ENCODE peak calls at places on chromosomes 3 and 15, in nine cellular contexts. One of them, this sample, is unnamed.

GRCh38 chr3:44125241-44125640 is 116.4 kb upstream of the TOPAZ1 start:
- DNase-seq in bronchial epithelial cell: no peak
- DNase-seq in epithelial cell of esophagus: no peak
- DNase-seq in foreskin fibroblast: peak; percentile 71
- DNase-seq in heart right ventricle: no peak
- DNase-seq in fibroblast of pulmonary artery: peak; percentile 11
- DNase-seq in AG04450: no peak
- DNase-seq in CD4-positive, alpha-beta memory T cell: no peak
- DNase-seq in tibial nerve: no peak
- DNase-seq in this sample: no peak

GRCh38 chr3:20160230-20160629 is 25.8 kb downstream of the SGO1 start:
- DNase-seq in CD4-positive, alpha-beta memory T cell: peak; percentile 12
- DNase-seq in foreskin fibroblast: no peak
- DNase-seq in tibial nerve: no peak
- DNase-seq in epithelial cell of esophagus: no peak
- DNase-seq in bronchial epithelial cell: no peak
- DNase-seq in AG04450: no peak
- DNase-seq in fibroblast of pulmonary artery: no peak
- DNase-seq in heart right ventricle: no peak
- DNase-seq in this sample: no peak

GRCh38 chr3:189655617-189656016 is 24.4 kb downstream of the TP63 start:
- DNase-seq in CD4-positive, alpha-beta memory T cell: no peak
- DNase-seq in heart right ventricle: no peak
- DNase-seq in tibial nerve: no peak
- DNase-seq in AG04450: no peak
- DNase-seq in fibroblast of pulmonary artery: no peak
- DNase-seq in foreskin fibroblast: no peak
- DNase-seq in bronchial epithelial cell: no peak
- DNase-seq in epithelial cell of esophagus: no peak
- DNase-seq in this sample: no peak

GRCh38 chr3:11499144-11499543 is 144.6 kb downstream of the VGLL4 start:
- DNase-seq in fibroblast of pulmonary artery: peak; percentile 94
- DNase-seq in tibial nerve: no peak
- DNase-seq in bronchial epithelial cell: peak; percentile 95
- DNase-seq in heart right ventricle: no peak
- DNase-seq in foreskin fibroblast: peak; percentile 88
- DNase-seq in AG04450: peak; percentile 89
- DNase-seq in CD4-positive, alpha-beta memory T cell: no peak
- DNase-seq in epithelial cell of esophagus: peak; percentile 92
- DNase-seq in this sample: peak; percentile 97

GRCh38 chr15:26260517-26261133 is 397.5 kb upstream of the ATP10A start:
- DNase-seq in foreskin fibroblast: peak; percentile 1
- DNase-seq in AG04450: no peak
- DNase-seq in epithelial cell of esophagus: peak; percentile 11
- DNase-seq in CD4-positive, alpha-beta memory T cell: no peak
- DNase-seq in bronchial epithelial cell: no peak
- DNase-seq in heart right ventricle: peak; percentile 17
- DNase-seq in tibial nerve: no peak
- DNase-seq in fibroblast of pulmonary artery: peak; percentile 3
- DNase-seq in this sample: no peak

GRCh38 chr3:189118896-189119295 is 52.9 kb upstream of the TPRG1 start:
- DNase-seq in AG04450: no peak
- DNase-seq in foreskin fibroblast: no peak
- DNase-seq in tibial nerve: no peak
- DNase-seq in bronchial epithelial cell: no peak
- DNase-seq in fibroblast of pulmonary artery: no peak
- DNase-seq in CD4-positive, alpha-beta memory T cell: no peak
- DNase-seq in heart right ventricle: no peak
- DNase-seq in epithelial cell of esophagus: no peak
- DNase-seq in this sample: no peak

GRCh38 chr3:103684956-103685355 is 1250.1 kb downstream of the ZPLD1 start:
- DNase-seq in AG04450: no peak
- DNase-seq in tibial nerve: no peak
- DNase-seq in fibroblast of pulmonary artery: no peak
- DNase-seq in bronchial epithelial cell: no peak
- DNase-seq in foreskin fibroblast: no peak
- DNase-seq in heart right ventricle: no peak
- DNase-seq in epithelial cell of esophagus: no peak
- DNase-seq in CD4-positive, alpha-beta memory T cell: no peak
- DNase-seq in this sample: peak; percentile 8

GRCh38 chr3:12423918-12424634 is 60.2 kb upstream of the TSEN2 start:
- DNase-seq in heart right ventricle: no peak
- DNase-seq in tibial nerve: no peak
- DNase-seq in foreskin fibroblast: peak; percentile 81
- DNase-seq in AG04450: no peak
- DNase-seq in epithelial cell of esophagus: no peak
- DNase-seq in fibroblast of pulmonary artery: peak; percentile 54
- DNase-seq in bronchial epithelial cell: no peak
- DNase-seq in CD4-positive, alpha-beta memory T cell: no peak
- DNase-seq in this sample: no peak

GRCh38 chr3:155069729-155070128 is 10.4 kb upstream of the MME start:
- DNase-seq in fibroblast of pulmonary artery: peak; percentile 89
- DNase-seq in bronchial epithelial cell: peak; percentile 36
- DNase-seq in CD4-positive, alpha-beta memory T cell: no peak
- DNase-seq in tibial nerve: no peak
- DNase-seq in AG04450: no peak
- DNase-seq in epithelial cell of esophagus: peak; percentile 8
- DNase-seq in foreskin fibroblast: peak; percentile 79
- DNase-seq in heart right ventricle: no peak
- DNase-seq in this sample: no peak

GRCh38 chr15:35540885-35541284 is 5.1 kb downstream of the DPH6 start:
- DNase-seq in epithelial cell of esophagus: no peak
- DNase-seq in foreskin fibroblast: peak; percentile 82
- DNase-seq in AG04450: peak; percentile 50
- DNase-seq in CD4-positive, alpha-beta memory T cell: no peak
- DNase-seq in bronchial epithelial cell: peak; percentile 13
- DNase-seq in heart right ventricle: no peak
- DNase-seq in fibroblast of pulmonary artery: peak; percentile 51
- DNase-seq in tibial nerve: no peak
- DNase-seq in this sample: no peak

GRCh38 chr15:25481208-25481862 is 42.5 kb upstream of the UBE3A start:
- DNase-seq in tibial nerve: no peak
- DNase-seq in CD4-positive, alpha-beta memory T cell: no peak
- DNase-seq in AG04450: no peak
- DNase-seq in foreskin fibroblast: no peak
- DNase-seq in bronchial epithelial cell: peak; percentile 68
- DNase-seq in fibroblast of pulmonary artery: no peak
- DNase-seq in heart right ventricle: no peak
- DNase-seq in epithelial cell of esophagus: peak; percentile 58
- DNase-seq in this sample: peak; percentile 11

GRCh38 chr3:155285936-155286335 is 7.5 kb downstream of the STRIT1 start:
- DNase-seq in fibroblast of pulmonary artery: no peak
- DNase-seq in tibial nerve: no peak
- DNase-seq in epithelial cell of esophagus: no peak
- DNase-seq in bronchial epithelial cell: no peak
- DNase-seq in heart right ventricle: no peak
- DNase-seq in AG04450: no peak
- DNase-seq in foreskin fibroblast: no peak
- DNase-seq in CD4-positive, alpha-beta memory T cell: no peak
- DNase-seq in this sample: no peak

GRCh38 chr15:40830884-40831283 is 2.4 kb upstream of the PPP1R14D start:
- DNase-seq in heart right ventricle: no peak
- DNase-seq in bronchial epithelial cell: no peak
- DNase-seq in epithelial cell of esophagus: no peak
- DNase-seq in AG04450: no peak
- DNase-seq in tibial nerve: no peak
- DNase-seq in foreskin fibroblast: no peak
- DNase-seq in fibroblast of pulmonary artery: no peak
- DNase-seq in CD4-positive, alpha-beta memory T cell: no peak
- DNase-seq in this sample: no peak

GRCh38 chr3:22475665-22476064 is 724.7 kb upstream of the ZNF385D start:
- DNase-seq in CD4-positive, alpha-beta memory T cell: no peak
- DNase-seq in bronchial epithelial cell: no peak
- DNase-seq in tibial nerve: no peak
- DNase-seq in heart right ventricle: no peak
- DNase-seq in fibroblast of pulmonary artery: no peak
- DNase-seq in epithelial cell of esophagus: peak; percentile 4
- DNase-seq in foreskin fibroblast: no peak
- DNase-seq in AG04450: no peak
- DNase-seq in this sample: no peak

GRCh38 chr3:8739757-8740508 is 6.3 kb downstream of the CAV3 start:
- DNase-seq in foreskin fibroblast: peak; percentile 85
- DNase-seq in fibroblast of pulmonary artery: peak; percentile 39
- DNase-seq in bronchial epithelial cell: peak; percentile 100
- DNase-seq in tibial nerve: no peak
- DNase-seq in AG04450: peak; percentile 26
- DNase-seq in epithelial cell of esophagus: peak; percentile 99
- DNase-seq in heart right ventricle: no peak
- DNase-seq in CD4-positive, alpha-beta memory T cell: no peak
- DNase-seq in this sample: no peak

DNA sequence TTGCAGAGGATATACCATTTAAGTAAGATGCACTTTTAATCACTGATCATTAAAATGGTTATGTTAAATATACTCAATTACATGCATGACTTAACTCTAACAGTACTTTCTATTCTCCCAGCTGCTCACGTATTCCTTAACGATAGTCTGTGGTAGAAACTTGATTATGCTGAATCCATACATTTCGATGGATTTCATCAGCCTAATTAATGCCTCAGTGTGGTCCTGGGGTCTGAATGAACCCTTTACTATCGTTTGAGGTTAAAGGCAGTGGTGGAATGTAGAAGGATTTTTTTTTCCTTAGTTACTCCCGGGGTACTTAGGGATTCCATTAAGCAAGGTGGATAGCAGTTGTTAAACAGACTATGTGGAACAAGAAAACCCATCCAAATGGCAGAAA is 18.6 kb downstream of the SOX2 start:
- DNase-seq in fibroblast of pulmonary artery: no peak
- DNase-seq in AG04450: no peak
- DNase-seq in epithelial cell of esophagus: no peak
- DNase-seq in bronchial epithelial cell: no peak
- DNase-seq in foreskin fibroblast: no peak
- DNase-seq in tibial nerve: no peak
- DNase-seq in heart right ventricle: no peak
- DNase-seq in CD4-positive, alpha-beta memory T cell: no peak
- DNase-seq in this sample: no peak
- H3K4me3 ChIP-seq in fibroblast of pulmonary artery: no peak overlapping the region
- H3K4me3 ChIP-seq in AG04450: no peak overlapping the region
- H3K4me3 ChIP-seq in epithelial cell of esophagus: no peak overlapping the region
- H3K4me3 ChIP-seq in bronchial epithelial cell: no peak overlapping the region
- H3K4me3 ChIP-seq in foreskin fibroblast: no peak overlapping the region
- H3K4me3 ChIP-seq in tibial nerve: no peak overlapping the region
- H3K4me3 ChIP-seq in heart right ventricle: no peak overlapping the region
- H3K4me3 ChIP-seq in CD4-positive, alpha-beta memory T cell: no peak overlapping the region
- H3K4me3 ChIP-seq in this sample: no peak overlapping the region

DNA sequence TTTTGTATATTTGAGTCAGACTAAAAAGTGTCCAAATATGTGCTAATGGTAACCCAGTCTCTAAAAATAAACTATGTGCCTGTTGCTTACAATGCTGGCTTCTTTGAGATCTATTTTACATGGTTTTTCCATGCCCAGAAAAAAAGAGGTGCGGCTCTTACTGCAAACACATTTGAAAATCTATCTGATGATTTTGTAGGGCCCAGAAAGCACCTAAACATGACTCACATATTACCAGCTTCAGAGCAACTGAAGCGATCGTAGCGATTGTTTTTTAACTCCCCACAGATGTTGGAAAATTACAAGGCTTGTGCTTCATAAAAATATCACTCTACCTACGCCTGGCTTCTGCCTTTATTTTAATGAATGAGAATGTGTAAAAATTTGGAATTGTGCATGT is 53.5 kb downstream of the SUCNR1 start:
- DNase-seq in heart right ventricle: no peak
- DNase-seq in fibroblast of pulmonary artery: no peak
- DNase-seq in bronchial epithelial cell: peak; percentile 85
- DNase-seq in epithelial cell of esophagus: peak; percentile 76
- DNase-seq in CD4-positive, alpha-beta memory T cell: no peak
- DNase-seq in tibial nerve: no peak
- DNase-seq in foreskin fibroblast: peak; percentile 86
- DNase-seq in AG04450: peak; percentile 18
- DNase-seq in this sample: no peak
- H3K4me3 ChIP-seq in heart right ventricle: no peak overlapping the region
- H3K4me3 ChIP-seq in fibroblast of pulmonary artery: no peak overlapping the region
- H3K4me3 ChIP-seq in bronchial epithelial cell: no peak overlapping the region
- H3K4me3 ChIP-seq in epithelial cell of esophagus: no peak overlapping the region
- H3K4me3 ChIP-seq in CD4-positive, alpha-beta memory T cell: no peak overlapping the region
- H3K4me3 ChIP-seq in tibial nerve: no peak overlapping the region
- H3K4me3 ChIP-seq in foreskin fibroblast: no peak overlapping the region
- H3K4me3 ChIP-seq in AG04450: no peak overlapping the region
- H3K4me3 ChIP-seq in this sample: no peak overlapping the region

DNA sequence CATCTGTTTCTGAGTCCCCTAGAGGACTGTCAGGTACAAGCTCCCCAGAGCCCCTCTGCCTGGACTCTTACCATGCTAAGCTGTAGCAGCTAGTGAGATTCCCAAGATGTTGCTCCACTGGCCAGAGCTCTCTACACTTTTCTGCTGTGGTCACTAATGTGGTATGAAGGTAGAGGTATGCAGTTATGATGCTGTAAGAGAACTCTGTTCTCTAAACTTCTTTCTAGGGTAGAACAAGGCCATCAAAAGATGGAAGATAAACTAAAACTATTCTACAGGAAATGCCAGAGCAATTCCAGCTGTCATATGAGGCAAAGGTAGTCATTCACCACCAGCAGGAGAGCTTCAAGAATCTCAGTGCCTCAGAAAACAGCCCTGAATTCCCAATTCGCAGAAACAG is 517.4 kb upstream of the ARRDC4 start:
- DNase-seq in foreskin fibroblast: no peak
- DNase-seq in bronchial epithelial cell: no peak
- DNase-seq in fibroblast of pulmonary artery: no peak
- DNase-seq in heart right ventricle: no peak
- DNase-seq in AG04450: no peak
- DNase-seq in tibial nerve: no peak
- DNase-seq in CD4-positive, alpha-beta memory T cell: no peak
- DNase-seq in epithelial cell of esophagus: no peak
- DNase-seq in this sample: no peak
- H3K4me3 ChIP-seq in foreskin fibroblast: no peak overlapping the region
- H3K4me3 ChIP-seq in bronchial epithelial cell: no peak overlapping the region
- H3K4me3 ChIP-seq in fibroblast of pulmonary artery: no peak overlapping the region
- H3K4me3 ChIP-seq in heart right ventricle: no peak overlapping the region
- H3K4me3 ChIP-seq in AG04450: no peak overlapping the region
- H3K4me3 ChIP-seq in tibial nerve: no peak overlapping the region
- H3K4me3 ChIP-seq in CD4-positive, alpha-beta memory T cell: no peak overlapping the region
- H3K4me3 ChIP-seq in epithelial cell of esophagus: no peak overlapping the region
- H3K4me3 ChIP-seq in this sample: no peak overlapping the region

DNA sequence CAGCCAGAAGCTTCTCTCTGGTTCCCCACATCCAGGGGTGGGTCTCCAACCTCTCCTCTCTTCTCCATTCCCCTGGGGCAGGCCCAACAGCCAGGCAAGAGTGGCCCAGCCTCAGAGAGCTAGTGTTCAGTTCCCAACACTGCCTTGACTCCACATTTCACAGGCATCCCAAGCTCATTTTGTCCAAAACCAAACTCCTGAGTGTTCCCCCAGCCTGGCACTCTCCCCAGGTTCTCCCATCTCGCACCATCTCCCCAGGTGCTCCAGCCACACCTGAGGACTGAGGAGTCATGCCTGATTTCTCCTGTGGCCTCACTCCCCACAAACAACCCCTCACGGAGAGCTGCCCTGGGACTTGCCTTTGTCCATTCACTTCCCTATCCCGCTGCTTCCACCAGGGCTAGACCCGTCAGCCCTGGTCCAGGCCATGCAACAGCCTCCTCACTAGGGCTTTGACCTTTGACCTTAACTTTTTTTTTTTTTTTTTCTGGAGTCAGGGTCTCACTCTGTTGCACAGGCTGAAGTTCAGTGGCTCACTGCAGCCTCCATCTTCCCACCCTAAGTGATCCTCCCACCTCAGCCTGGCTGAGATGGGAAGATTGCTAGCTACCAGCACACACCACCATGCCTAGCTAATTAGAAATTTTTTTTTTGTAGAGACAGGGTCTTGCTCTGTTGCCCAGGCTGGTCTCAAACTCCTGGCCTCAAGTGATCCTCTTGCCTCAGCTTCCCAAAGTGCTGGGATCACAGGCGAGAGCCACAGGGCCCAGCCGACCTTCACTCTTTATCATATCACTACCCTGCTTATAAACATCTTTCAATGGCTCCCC is 3.9 kb upstream of the CSK start:
- DNase-seq in foreskin fibroblast: no peak
- DNase-seq in fibroblast of pulmonary artery: no peak
- DNase-seq in tibial nerve: no peak
- DNase-seq in bronchial epithelial cell: no peak
- DNase-seq in AG04450: no peak
- DNase-seq in CD4-positive, alpha-beta memory T cell: no peak
- DNase-seq in heart right ventricle: no peak
- DNase-seq in epithelial cell of esophagus: no peak
- DNase-seq in this sample: no peak
- H3K4me3 ChIP-seq in foreskin fibroblast: no peak overlapping the region
- H3K4me3 ChIP-seq in fibroblast of pulmonary artery: no peak overlapping the region
- H3K4me3 ChIP-seq in tibial nerve: no peak overlapping the region
- H3K4me3 ChIP-seq in bronchial epithelial cell: no peak overlapping the region
- H3K4me3 ChIP-seq in AG04450: no peak overlapping the region
- H3K4me3 ChIP-seq in CD4-positive, alpha-beta memory T cell: peak overlapping the region; percentile 52
- H3K4me3 ChIP-seq in heart right ventricle: no peak overlapping the region
- H3K4me3 ChIP-seq in epithelial cell of esophagus: no peak overlapping the region
- H3K4me3 ChIP-seq in this sample: no peak overlapping the region

This sample was measured in astrocyte of the cerebellum.